ENCODE peak calls at places on chromosome 11, in four cellular contexts. One of them, this sample, is unnamed.
A peak's percentile ranks its signal among the peaks of the same experiment; 100 is the strongest.

GRCh38 chr11:124676386-124676785 is 2.7 kb downstream of the SPA17 start:
- DNase-seq in omental fat pad: no peak
- DNase-seq in A549: no peak
- DNase-seq in GM04504: peak; percentile 20
- DNase-seq in this sample: no peak

GRCh38 chr11:44036811-44037657 is 10.7 kb upstream of the ACCSL start:
- DNase-seq in omental fat pad: no peak
- DNase-seq in A549: peak; percentile 72
- DNase-seq in GM04504: peak; percentile 69
- DNase-seq in this sample: peak; percentile 46

GRCh38 chr11:32431657-32432056 is 3.7 kb downstream of the WT1 start:
- DNase-seq in omental fat pad: no peak
- DNase-seq in A549: no peak
- DNase-seq in GM04504: no peak
- DNase-seq in this sample: no peak

GRCh38 chr11:19974886-19975285 is 185.4 kb downstream of the DBX1 start:
- DNase-seq in omental fat pad: no peak
- DNase-seq in A549: no peak
- DNase-seq in GM04504: no peak
- DNase-seq in this sample: no peak

GRCh38 chr11:14336507-14337503 is 22.2 kb downstream of the RRAS2 start:
- DNase-seq in omental fat pad: no peak
- DNase-seq in A549: peak; percentile 85
- DNase-seq in GM04504: peak; percentile 71
- DNase-seq in this sample: no peak

GRCh38 chr11:116658876-116659535 is 113.8 kb downstream of the BUD13 start:
- DNase-seq in omental fat pad: no peak
- DNase-seq in A549: no peak
- DNase-seq in GM04504: no peak
- DNase-seq in this sample: no peak

GRCh38 chr11:128422576-128423370 is 164.6 kb downstream of the ETS1 start:
- DNase-seq in omental fat pad: no peak
- DNase-seq in A549: no peak
- DNase-seq in GM04504: no peak
- DNase-seq in this sample: no peak

GRCh38 chr11:16606784-16607674 is 131.4 kb upstream of the C11orf58 start:
- DNase-seq in omental fat pad: no peak
- DNase-seq in A549: no peak
- DNase-seq in GM04504: no peak
- DNase-seq in this sample: peak; percentile 15

GRCh38 chr11:62680825-62681240 is 2.0 kb upstream of the UBXN1 start:
- DNase-seq in omental fat pad: no peak
- DNase-seq in A549: peak; percentile 88
- DNase-seq in GM04504: peak; percentile 65
- DNase-seq in this sample: peak; percentile 56